ENCODE peak calls at places on chromosomes 11 and 22, in four cellular contexts. K is NCI-H1048, C is immature natural killer cell, B is lower leg skin. F is an unnamed sample.

GRCh38 chr11:19646308-19646707 is 66.3 kb upstream of the NAV2 start:
- DNase-seq in K (no peak), C (no peak), B (no peak), F (no peak)

GRCh38 chr11:8956860-8957259 is 7.4 kb downstream of the TMEM9B start:
- DNase-seq in K (no peak), C (no peak), B (no peak), F (no peak)

GRCh38 chr11:93529707-93530467 is 13.3 kb downstream of the SMCO4 start:
- DNase-seq in K (no peak), C (peak), B (no peak), F (no peak)

GRCh38 chr22:50326959-50327710 is at the start of gene DENND6B:
- DNase-seq in K (peak), C (peak), B (peak), F (peak)

GRCh38 chr11:127070808-127071207 is 70.2 kb upstream of the KIRREL3 start:
- DNase-seq in K (no peak), C (no peak), B (no peak), F (no peak)

GRCh38 chr11:118785362-118785761 is 5.6 kb downstream of the DDX6 start:
- DNase-seq in K (no peak), C (no peak), B (no peak), F (no peak)

GRCh38 chr11:94762208-94762607 is 5.9 kb upstream of the AMOTL1 start:
- DNase-seq in K (no peak), C (no peak), B (no peak), F (no peak)

GRCh38 chr11:79119491-79120284 is 321.1 kb downstream of the TENM4 start:
- DNase-seq in K (peak), C (no peak), B (peak), F (no peak)

GRCh38 chr11:3849297-3849874 is 6.1 kb upstream of the STIM1 start:
- DNase-seq in K (no peak), C (peak), B (no peak), F (no peak)

GRCh38 chr11:57249384-57250319 is 12.6 kb upstream of the APLNR start:
- DNase-seq in K (peak), C (peak), B (peak), F (no peak)

GRCh38 chr11:122852071-122852831 is 14.0 kb downstream of the CRTAM start:
- DNase-seq in K (no peak), C (no peak), B (no peak), F (no peak)

GRCh38 chr11:108685419-108686161 is 20.7 kb downstream of the DDX10 start:
- DNase-seq in K (no peak), C (no peak), B (no peak), F (no peak)

F was measured in NCI-H1436 treated with DMSO at 0.1 percent for 48 hours.